ENCODE peak calls at places on chromosomes 13 and 19, in six cellular contexts. One of them, this sample, is unnamed.

GRCh38 chr13:114339779-114340534 is 25.7 kb downstream of the CHAMP1 start:
- DNase-seq in sigmoid colon: peak
- DNase-seq in H1: no peak
- DNase-seq in upper lobe of left lung: no peak
- DNase-seq in ovary: no peak
- DNase-seq in HepG2: peak
- DNase-seq in this sample: peak

GRCh38 chr19:19514881-19515763 is at the start of gene TSSK6:
- DNase-seq in HepG2: peak
- DNase-seq in H1: no peak
- DNase-seq in upper lobe of left lung: no peak
- DNase-seq in sigmoid colon: no peak
- DNase-seq in ovary: peak
- DNase-seq in this sample: no peak

GRCh38 chr13:34733720-34734119 is 208.3 kb upstream of the NBEA start:
- DNase-seq in HepG2: no peak
- DNase-seq in ovary: no peak
- DNase-seq in H1: no peak
- DNase-seq in upper lobe of left lung: no peak
- DNase-seq in sigmoid colon: no peak
- DNase-seq in this sample: no peak

GRCh38 chr19:10719466-10719961 is 1.6 kb downstream of the DNM2 start:
- DNase-seq in ovary: no peak
- DNase-seq in HepG2: no peak
- DNase-seq in upper lobe of left lung: peak
- DNase-seq in H1: no peak
- DNase-seq in sigmoid colon: no peak
- DNase-seq in this sample: peak

GRCh38 chr19:10471909-10472308 is 31.2 kb downstream of the KEAP1 start:
- DNase-seq in HepG2: peak
- DNase-seq in ovary: no peak
- DNase-seq in H1: no peak
- DNase-seq in upper lobe of left lung: no peak
- DNase-seq in sigmoid colon: no peak
- DNase-seq in this sample: no peak

GRCh38 chr13:101845501-101846012 is 393.1 kb downstream of the ITGBL1 start:
- DNase-seq in ovary: no peak
- DNase-seq in sigmoid colon: no peak
- DNase-seq in upper lobe of left lung: no peak
- DNase-seq in H1: no peak
- DNase-seq in HepG2: peak
- DNase-seq in this sample: no peak

GRCh38 chr19:18176367-18177310 is 3.0 kb downstream of the IFI30 start:
- DNase-seq in ovary: no peak
- DNase-seq in upper lobe of left lung: no peak
- DNase-seq in HepG2: no peak
- DNase-seq in sigmoid colon: no peak
- DNase-seq in H1: no peak
- DNase-seq in this sample: no peak

GRCh38 chr13:32645854-32646253 is 59.6 kb downstream of the PDS5B start:
- DNase-seq in upper lobe of left lung: no peak
- DNase-seq in H1: no peak
- DNase-seq in HepG2: no peak
- DNase-seq in sigmoid colon: no peak
- DNase-seq in ovary: no peak
- DNase-seq in this sample: no peak

GRCh38 chr13:76708138-76708537 is 178.1 kb downstream of the KCTD12 start:
- DNase-seq in ovary: no peak
- DNase-seq in HepG2: no peak
- DNase-seq in upper lobe of left lung: no peak
- DNase-seq in H1: no peak
- DNase-seq in sigmoid colon: no peak
- DNase-seq in this sample: no peak

GRCh38 chr13:74166286-74166685 is 32.1 kb upstream of the KLF12 start:
- DNase-seq in sigmoid colon: no peak
- DNase-seq in upper lobe of left lung: no peak
- DNase-seq in H1: no peak
- DNase-seq in HepG2: no peak
- DNase-seq in ovary: no peak
- DNase-seq in this sample: no peak

GRCh38 chr13:89212186-89212585 is 1541.0 kb downstream of the SLITRK5 start:
- DNase-seq in sigmoid colon: no peak
- DNase-seq in HepG2: no peak
- DNase-seq in H1: no peak
- DNase-seq in ovary: no peak
- DNase-seq in upper lobe of left lung: no peak
- DNase-seq in this sample: no peak

GRCh38 chr19:15280915-15281683 is 48.9 kb upstream of the EPHX3 start:
- DNase-seq in ovary: peak
- DNase-seq in HepG2: peak
- DNase-seq in sigmoid colon: peak
- DNase-seq in H1: no peak
- DNase-seq in upper lobe of left lung: peak
- DNase-seq in this sample: peak

GRCh38 chr13:102132896-102133295 is 269.0 kb downstream of the FGF14 start:
- DNase-seq in ovary: no peak
- DNase-seq in H1: no peak
- DNase-seq in HepG2: no peak
- DNase-seq in sigmoid colon: no peak
- DNase-seq in upper lobe of left lung: no peak
- DNase-seq in this sample: no peak

GRCh38 chr13:42821437-42821836 is 40.1 kb downstream of the FAM216B start:
- DNase-seq in sigmoid colon: no peak
- DNase-seq in HepG2: no peak
- DNase-seq in ovary: no peak
- DNase-seq in upper lobe of left lung: no peak
- DNase-seq in H1: no peak
- DNase-seq in this sample: no peak

GRCh38 chr13:92721610-92722009 is 505.0 kb upstream of the GPC6 start:
- DNase-seq in upper lobe of left lung: no peak
- DNase-seq in H1: no peak
- DNase-seq in ovary: no peak
- DNase-seq in HepG2: no peak
- DNase-seq in sigmoid colon: no peak
- DNase-seq in this sample: no peak

GRCh38 chr19:35013047-35013819 is 13.1 kb downstream of the GRAMD1A start:
- DNase-seq in sigmoid colon: peak
- DNase-seq in HepG2: peak
- DNase-seq in upper lobe of left lung: peak
- DNase-seq in ovary: peak
- DNase-seq in H1: no peak
- DNase-seq in this sample: peak

GRCh38 chr13:73693215-73693614 is 441.0 kb downstream of the KLF12 start:
- DNase-seq in H1: no peak
- DNase-seq in sigmoid colon: no peak
- DNase-seq in ovary: no peak
- DNase-seq in upper lobe of left lung: no peak
- DNase-seq in HepG2: no peak
- DNase-seq in this sample: no peak

GRCh38 chr13:29548722-29549446 is 46.6 kb downstream of the SLC7A1 start:
- DNase-seq in H1: no peak
- DNase-seq in ovary: no peak
- DNase-seq in HepG2: no peak
- DNase-seq in sigmoid colon: no peak
- DNase-seq in upper lobe of left lung: no peak
- DNase-seq in this sample: no peak

DNA sequence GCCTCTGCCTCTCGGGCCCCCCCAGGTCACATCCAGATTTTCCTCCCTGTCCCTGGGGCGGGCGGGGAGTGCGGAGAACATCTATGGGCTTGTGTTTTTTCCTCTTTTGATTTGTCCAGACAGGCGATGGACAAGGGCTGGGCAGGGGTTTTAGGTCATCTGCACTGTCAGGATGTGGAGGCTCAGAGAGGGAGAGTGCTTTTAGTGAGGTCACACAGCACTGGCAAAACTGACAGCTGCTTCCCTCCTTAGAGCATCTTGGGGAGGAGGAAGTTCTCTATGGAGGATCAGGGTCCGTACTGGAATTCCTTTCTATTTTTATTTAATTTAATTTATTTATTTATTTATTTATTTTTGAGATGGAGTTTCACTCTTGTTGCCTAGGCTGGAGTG is 38.9 kb downstream of the NFIC start:
- DNase-seq in ovary: no peak
- DNase-seq in upper lobe of left lung: no peak
- DNase-seq in H1: no peak
- DNase-seq in HepG2: no peak
- DNase-seq in sigmoid colon: no peak
- DNase-seq in this sample: no peak
- H3K4me3 ChIP-seq in ovary: peak
- H3K4me3 ChIP-seq in upper lobe of left lung: peak
- H3K4me3 ChIP-seq in H1: no peak
- H3K4me3 ChIP-seq in HepG2: no peak
- H3K4me3 ChIP-seq in sigmoid colon: peak
- H3K4me3 ChIP-seq in this sample: no peak

GRCh38 chr19:40241809-40242384 is 15.4 kb upstream of the CCNP start:
- DNase-seq in ovary: peak
- DNase-seq in upper lobe of left lung: no peak
- DNase-seq in H1: no peak
- DNase-seq in sigmoid colon: no peak
- DNase-seq in HepG2: no peak
- DNase-seq in this sample: no peak
- TF ChIP-seq EP300 in ovary: no peak
- TF ChIP-seq EP300 in upper lobe of left lung: no peak
- TF ChIP-seq EP300 in H1: no peak
- TF ChIP-seq EP300 in sigmoid colon: no peak
- TF ChIP-seq EP300 in HepG2: no peak
- TF ChIP-seq EP300 in this sample: no peak

GRCh38 chr19:51460164-51460992 is 2.1 kb upstream of the SIGLEC8 start:
- DNase-seq in ovary: no peak
- DNase-seq in upper lobe of left lung: no peak
- DNase-seq in H1: no peak
- DNase-seq in HepG2: peak
- DNase-seq in sigmoid colon: peak
- DNase-seq in this sample: no peak
- H3K4me3 ChIP-seq in ovary: no peak
- H3K4me3 ChIP-seq in upper lobe of left lung: no peak
- H3K4me3 ChIP-seq in H1: peak
- H3K4me3 ChIP-seq in HepG2: peak
- H3K4me3 ChIP-seq in sigmoid colon: no peak
- H3K4me3 ChIP-seq in this sample: no peak

GRCh38 chr19:44356383-44357111 is at the start of gene ZNF112:
- DNase-seq in upper lobe of left lung: peak
- DNase-seq in HepG2: peak
- DNase-seq in H1: peak
- DNase-seq in ovary: peak
- DNase-seq in sigmoid colon: peak
- DNase-seq in this sample: peak
- TF ChIP-seq EP300 in upper lobe of left lung: no peak
- TF ChIP-seq EP300 in HepG2: no peak
- TF ChIP-seq EP300 in H1: no peak
- TF ChIP-seq EP300 in ovary: no peak
- TF ChIP-seq EP300 in sigmoid colon: no peak
- TF ChIP-seq EP300 in this sample: no peak

DNA sequence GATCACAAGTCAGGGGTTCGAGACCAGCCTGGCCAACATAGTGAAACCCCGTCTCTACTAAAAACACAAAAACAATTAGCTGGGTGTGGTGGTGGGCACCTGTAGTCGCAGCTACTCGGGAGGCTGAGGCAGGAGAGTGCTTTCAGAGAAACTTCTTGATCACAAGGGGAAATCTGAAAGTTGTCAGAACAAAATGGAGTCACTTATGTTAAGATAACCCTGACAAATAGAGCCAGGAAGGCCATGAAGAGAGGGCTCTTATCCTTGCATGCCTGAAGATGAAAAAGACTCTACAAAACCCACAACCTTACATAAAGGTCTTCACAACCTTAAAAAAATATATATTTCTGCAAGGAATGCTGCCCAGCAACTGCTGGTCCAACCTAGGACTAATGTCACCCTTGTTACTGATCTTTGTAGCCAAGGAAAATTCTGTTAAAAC is 1.2 kb downstream of the CARD8 start:
- DNase-seq in sigmoid colon: no peak
- DNase-seq in HepG2: no peak
- DNase-seq in upper lobe of left lung: no peak
- DNase-seq in ovary: no peak
- DNase-seq in H1: no peak
- DNase-seq in this sample: no peak
- H3K4me3 ChIP-seq in sigmoid colon: peak
- H3K4me3 ChIP-seq in HepG2: peak
- H3K4me3 ChIP-seq in upper lobe of left lung: peak
- H3K4me3 ChIP-seq in ovary: peak
- H3K4me3 ChIP-seq in H1: no peak
- H3K4me3 ChIP-seq in this sample: no peak

DNA sequence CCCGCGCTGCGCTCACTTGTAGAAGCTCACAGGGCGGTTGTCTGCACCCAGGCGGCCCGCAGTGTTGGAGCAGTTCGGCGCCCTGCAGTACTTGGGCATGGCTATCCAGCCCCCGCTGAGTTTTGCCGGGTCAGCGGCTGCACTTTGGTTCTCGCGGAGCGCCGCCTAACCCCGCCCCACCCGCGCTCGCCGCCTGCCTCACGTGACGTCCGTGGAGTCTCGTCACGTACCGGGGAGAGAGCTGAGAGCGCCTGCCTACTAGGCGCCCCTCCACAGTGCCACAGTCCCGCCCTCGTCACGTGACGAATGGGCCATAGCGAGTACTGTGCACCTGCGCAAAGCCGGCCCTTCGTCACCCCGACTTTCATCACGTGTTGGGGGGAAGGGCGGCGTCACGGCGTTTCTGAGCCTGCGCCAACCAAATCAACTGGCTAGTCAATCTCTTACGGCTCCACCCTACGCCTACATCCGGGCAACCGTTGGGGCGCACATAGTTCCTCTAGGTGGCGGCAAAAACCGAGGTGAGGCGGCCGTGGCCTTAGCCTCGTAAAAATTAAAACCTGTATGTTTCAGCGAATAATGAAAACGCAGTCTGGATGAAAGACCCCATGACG is at the start of gene THAP8:
- DNase-seq in ovary: peak
- DNase-seq in HepG2: peak
- DNase-seq in sigmoid colon: peak
- DNase-seq in H1: peak
- DNase-seq in upper lobe of left lung: peak
- DNase-seq in this sample: peak
- TF ChIP-seq EP300 in ovary: peak
- TF ChIP-seq EP300 in HepG2: peak
- TF ChIP-seq EP300 in sigmoid colon: no peak
- TF ChIP-seq EP300 in H1: no peak
- TF ChIP-seq EP300 in upper lobe of left lung: no peak
- TF ChIP-seq EP300 in this sample: no peak

GRCh38 chr19:12464769-12465725 is 19.6 kb downstream of the ZNF709 start:
- DNase-seq in sigmoid colon: no peak
- DNase-seq in HepG2: no peak
- DNase-seq in upper lobe of left lung: no peak
- DNase-seq in ovary: no peak
- DNase-seq in H1: no peak
- DNase-seq in this sample: no peak
- H3K4me3 ChIP-seq in sigmoid colon: no peak
- H3K4me3 ChIP-seq in HepG2: no peak
- H3K4me3 ChIP-seq in upper lobe of left lung: no peak
- H3K4me3 ChIP-seq in ovary: no peak
- H3K4me3 ChIP-seq in H1: no peak
- H3K4me3 ChIP-seq in this sample: no peak